ENCODE peak calls at places on chromosomes 3 and 15, in nine cellular contexts. S is HT-29; O is activated CD4-positive, alpha-beta T cell treated with anti-CD3 and anti-CD28 coated beads for 24 hours; A is kidney epithelial cell; H is activated naive CD4-positive, alpha-beta T cell; F is mucosa of descending colon; C is SW480; P is nucleus accumbens; B is astrocyte of the cerebellum. V is an unnamed sample.

GRCh38 chr3:59563072-59563605 is 513.3 kb upstream of the CFAP20DC start:
- DNase-seq in S (no peak), B (no peak), A (peak; percentile 21), F (no peak), P (no peak), H (no peak), C (no peak), O (no peak), V (peak; percentile 15)

GRCh38 chr3:188208751-188209433 is 54.9 kb downstream of the LPP start:
- DNase-seq in C (no peak), A (no peak), P (no peak), B (no peak), S (no peak), H (no peak), O (no peak), F (no peak), V (peak; percentile 54)

GRCh38 chr3:153072382-153072781 is 89.6 kb upstream of the RAP2B start:
- DNase-seq in S (no peak), F (no peak), C (no peak), A (no peak), B (no peak), P (no peak), O (no peak), H (no peak), V (no peak)

GRCh38 chr3:126329927-126330725 is 27.1 kb downstream of the KLF15 start:
- DNase-seq in P (no peak), F (no peak), H (no peak), C (no peak), S (no peak), A (no peak), O (no peak), B (no peak), V (no peak)

GRCh38 chr15:43529141-43529540 is 11.7 kb downstream of the MAP1A start:
- DNase-seq in P (no peak), B (no peak), A (no peak), S (no peak), O (no peak), F (no peak), H (no peak), C (no peak), V (no peak)

GRCh38 chr15:39680868-39681267 is 100.0 kb downstream of the THBS1 start:
- DNase-seq in P (no peak), S (no peak), F (no peak), B (no peak), H (no peak), C (no peak), A (no peak), O (no peak), V (no peak)

GRCh38 chr15:99453646-99454045 is 112.1 kb upstream of the MEF2A start:
- DNase-seq in H (no peak), C (no peak), P (no peak), S (no peak), B (no peak), A (no peak), O (no peak), F (no peak), V (no peak)

GRCh38 chr3:52528596-52529375 is 4.9 kb downstream of the NT5DC2 start:
- DNase-seq in C (no peak), B (no peak), A (no peak), O (no peak), P (no peak), F (no peak), S (no peak), H (no peak), V (no peak)

GRCh38 chr3:127286571-127287140 is 1.2 kb downstream of the PRR20G start:
- DNase-seq in P (no peak), H (no peak), F (no peak), O (no peak), S (no peak), B (no peak), C (peak; percentile 61), A (peak; percentile 69), V (peak; percentile 7)

GRCh38 chr15:40338921-40339620 is 1.7 kb downstream of the CCDC9B start:
- DNase-seq in S (peak; percentile 88), C (peak; percentile 91), F (no peak), P (peak; percentile 61), B (no peak), A (peak; percentile 82), O (no peak), H (no peak), V (peak; percentile 96)

GRCh38 chr3:56773588-56774330 is 28.0 kb downstream of the ARHGEF3 start:
- DNase-seq in C (no peak), B (no peak), O (no peak), A (no peak), F (no peak), H (no peak), P (no peak), S (no peak), V (no peak)

GRCh38 chr15:92463826-92464225 is 70.1 kb downstream of the ST8SIA2 start:
- DNase-seq in A (no peak), O (no peak), H (no peak), S (no peak), C (peak; percentile 77), B (no peak), P (no peak), F (no peak), V (peak; percentile 51)

GRCh38 chr3:12900885-12901411 is 59.6 kb upstream of the RPL32 start:
- DNase-seq in B (no peak), F (no peak), H (no peak), C (no peak), S (no peak), O (no peak), P (no peak), A (no peak), V (no peak)

V was measured in fibroblast of lung.